ENCODE peak calls at places on chromosomes 6 and 20, in eight cellular contexts. W is thoracic aorta; G is GM23338; V is CD4-positive, CD25-positive, alpha-beta regulatory T cell; F is body of pancreas; J is lower leg skin; K is tibial nerve; Z is dorsolateral prefrontal cortex. D is an unnamed sample.

GRCh38 chr20:1420066-1420465 is 27.2 kb upstream of the FKBP1A start:
- DNase-seq in W (no peak), G (no peak), V (no peak), F (no peak), J (no peak), K (no peak), Z (no peak), D (no peak)

GRCh38 chr6:26240981-26241770 is 123.8 kb upstream of the BTN3A2 start:
- DNase-seq in W (no peak), G (peak; percentile 65), V (peak; percentile 53), F (no peak), J (no peak), K (no peak), Z (no peak), D (peak; percentile 69)

GRCh38 chr6:147287869-147288271 is 83.7 kb downstream of the STXBP5 start:
- DNase-seq in W (no peak), G (no peak), V (no peak), F (no peak), J (no peak), K (no peak), Z (no peak), D (no peak)

GRCh38 chr6:77650098-77650663 is 2.7 kb upstream of the MEI4 start:
- DNase-seq in W (no peak), G (peak; percentile 96), V (no peak), F (peak; percentile 89), J (no peak), K (no peak), Z (no peak), D (no peak)

GRCh38 chr6:68649669-68650068 is 14.6 kb downstream of the ADGRB3 start:
- DNase-seq in W (no peak), G (peak; percentile 62), V (no peak), F (no peak), J (no peak), K (no peak), Z (peak; percentile 29), D (no peak)

GRCh38 chr20:38083338-38084048 is 49.9 kb downstream of the RPRD1B start:
- DNase-seq in W (no peak), G (no peak), V (no peak), F (no peak), J (no peak), K (no peak), Z (no peak), D (no peak)

GRCh38 chr20:3168079-3168828 is 5.1 kb downstream of the LZTS3 start:
- DNase-seq in W (no peak), G (peak; percentile 91), V (no peak), F (peak; percentile 82), J (no peak), K (no peak), Z (no peak), D (no peak)

GRCh38 chr6:23663652-23664051 is 462.4 kb upstream of the NRSN1 start:
- DNase-seq in W (no peak), G (no peak), V (no peak), F (no peak), J (no peak), K (no peak), Z (no peak), D (no peak)

GRCh38 chr6:141483561-141484061 is 649.1 kb upstream of the GJE1 start:
- DNase-seq in W (no peak), G (no peak), V (peak; percentile 84), F (peak; percentile 37), J (peak; percentile 38), K (no peak), Z (no peak), D (peak; percentile 64)

GRCh38 chr6:107021786-107022185 is 6.2 kb upstream of the MTRES1 start:
- DNase-seq in W (no peak), G (no peak), V (no peak), F (no peak), J (no peak), K (no peak), Z (no peak), D (no peak)

GRCh38 chr20:3603108-3603507 is 60.1 kb downstream of the GFRA4 start:
- DNase-seq in W (no peak), G (no peak), V (no peak), F (no peak), J (no peak), K (no peak), Z (no peak), D (no peak)

GRCh38 chr6:168778201-168778600 is 337.2 kb downstream of the SMOC2 start:
- DNase-seq in W (no peak), G (no peak), V (no peak), F (peak; percentile 54), J (peak; percentile 17), K (peak; percentile 30), Z (no peak), D (no peak)

GRCh38 chr6:121309768-121310473 is 24.4 kb downstream of the TBC1D32 start:
- DNase-seq in W (no peak), G (no peak), V (no peak), F (no peak), J (no peak), K (no peak), Z (no peak), D (no peak)

GRCh38 chr20:58822175-58822574 is 28.5 kb downstream of the GNAS-AS1 start:
- DNase-seq in W (no peak), G (peak; percentile 51), V (no peak), F (no peak), J (no peak), K (no peak), Z (no peak), D (no peak)

GRCh38 chr6:53628354-53629119 is 37.0 kb downstream of the KLHL31 start:
- DNase-seq in W (no peak), G (no peak), V (no peak), F (no peak), J (no peak), K (no peak), Z (no peak), D (no peak)

GRCh38 chr6:2909718-2910117 is 6.6 kb upstream of the SERPINB9 start:
- DNase-seq in W (no peak), G (no peak), V (no peak), F (no peak), J (no peak), K (no peak), Z (no peak), D (no peak)

GRCh38 chr6:153001767-153002612 is 519 bp downstream of the MTRF1L start:
- DNase-seq in W (no peak), G (peak; percentile 42), V (peak; percentile 4), F (no peak), J (no peak), K (no peak), Z (no peak), D (peak; percentile 38)

GRCh38 chr6:34273242-34273805 is 24.5 kb upstream of the SMIM29 start:
- DNase-seq in W (no peak), G (no peak), V (no peak), F (peak; percentile 76), J (peak; percentile 21), K (no peak), Z (no peak), D (no peak)

DNA sequence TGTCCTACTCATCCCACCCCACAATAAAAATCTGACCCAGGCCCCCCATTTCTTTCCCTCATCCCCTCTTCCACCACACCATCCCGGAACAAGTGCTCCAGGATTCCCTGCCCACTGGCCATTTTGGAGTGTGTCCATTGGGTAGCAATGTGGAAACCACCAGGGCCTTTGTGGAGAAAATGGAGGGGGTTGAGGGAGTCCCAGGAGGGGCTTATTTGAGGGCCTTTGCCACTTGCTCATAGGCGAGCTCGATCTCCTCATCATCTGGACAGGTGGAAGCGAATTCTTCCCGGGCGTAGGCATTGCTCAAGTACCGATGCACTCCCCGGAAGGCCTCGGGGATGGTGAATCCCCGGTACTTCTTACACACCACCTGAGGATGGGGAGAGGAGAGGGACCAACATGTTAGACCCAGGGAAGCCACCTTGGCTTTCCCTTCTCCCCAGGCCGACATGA is 1.6 kb upstream of the DDAH2 start:
- DNase-seq in W (no peak), G (no peak), V (no peak), F (no peak), J (no peak), K (no peak), Z (no peak), D (no peak)
- H3K4me3 ChIP-seq in W (peak overlapping the region; percentile 99), G (peak overlapping the region; percentile 99), V (no peak overlapping the region), F (no peak overlapping the region), J (no peak overlapping the region), K (no peak overlapping the region), Z (peak overlapping the region; percentile 77), D (no peak overlapping the region)

DNA sequence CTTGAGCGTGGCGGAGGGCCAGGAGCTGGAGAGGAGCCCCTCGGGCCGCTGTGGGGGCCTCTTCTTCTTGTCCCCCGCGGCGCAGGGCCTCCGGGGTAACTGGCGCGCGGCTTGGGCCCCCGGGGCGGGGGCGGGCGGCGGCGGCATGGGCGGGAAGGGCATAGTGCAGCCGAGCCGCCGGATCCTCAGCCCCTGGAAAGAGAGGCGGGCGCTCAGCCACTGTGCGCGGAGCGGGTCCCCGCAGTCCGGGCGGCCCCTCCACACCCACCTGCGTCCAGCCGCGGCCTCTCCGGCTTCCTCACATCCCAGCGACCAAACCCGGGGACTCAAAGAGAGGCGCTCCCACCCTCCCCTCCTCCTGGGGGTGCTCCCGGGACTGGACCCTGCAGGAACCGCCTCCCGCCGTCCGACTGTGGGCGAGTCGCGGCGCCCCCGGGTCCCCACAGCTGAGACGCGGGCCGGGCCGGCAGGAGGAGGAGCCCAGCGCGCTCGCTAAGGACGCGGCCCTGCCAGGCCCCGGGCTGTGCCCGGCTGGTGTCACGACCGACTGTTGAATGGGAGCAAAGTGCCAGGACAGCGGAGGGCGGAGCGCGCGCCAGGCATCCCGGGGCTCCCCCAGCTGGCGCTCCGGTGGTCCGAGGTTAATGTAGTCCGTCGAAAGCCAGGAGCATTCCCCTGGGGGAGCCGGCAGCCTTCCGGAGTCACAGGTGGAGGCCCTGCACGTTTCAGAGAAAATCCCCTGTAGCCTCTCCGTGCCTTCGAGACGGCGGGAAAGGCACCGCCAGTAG is at the start of gene PRR18:
- DNase-seq in W (no peak), G (peak; percentile 60), V (no peak), F (peak; percentile 14), J (no peak), K (no peak), Z (peak; percentile 81), D (peak; percentile 59)
- H3K4me3 ChIP-seq in W (peak within 1 kb of the TSS; percentile 75), G (peak within 1 kb of the TSS; percentile 73), V (no peak within 1 kb of the TSS), F (peak within 1 kb of the TSS; percentile 25), J (peak within 1 kb of the TSS; percentile 4), K (peak within 1 kb of the TSS; percentile 19), Z (peak within 1 kb of the TSS; percentile 63), D (peak within 1 kb of the TSS; percentile 68)

DNA sequence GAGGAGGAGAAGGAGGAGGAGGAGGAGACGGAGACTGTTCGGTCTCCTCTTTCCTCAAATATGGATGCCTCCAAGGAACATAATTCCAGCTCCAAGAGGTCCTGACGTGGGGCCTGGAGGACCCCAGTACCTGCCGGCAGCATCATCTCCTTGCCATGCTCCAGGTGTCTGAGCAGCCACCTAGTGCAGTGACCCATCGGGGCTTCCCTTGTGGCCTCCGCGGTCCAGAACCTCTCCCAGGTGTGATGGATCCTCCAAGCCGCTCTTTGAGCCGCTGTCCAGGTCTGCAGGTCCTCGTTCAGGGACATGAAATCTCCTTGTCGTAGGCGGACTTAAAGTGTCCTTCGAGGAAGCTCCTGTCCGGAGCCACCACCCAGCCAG is 35.8 kb upstream of the HLA-C start:
- DNase-seq in W (no peak), G (no peak), V (no peak), F (no peak), J (no peak), K (no peak), Z (no peak), D (no peak)
- H3K4me3 ChIP-seq in W (peak overlapping the region; percentile 70), G (peak overlapping the region; percentile 64), V (no peak overlapping the region), F (no peak overlapping the region), J (no peak overlapping the region), K (no peak overlapping the region), Z (no peak overlapping the region), D (no peak overlapping the region)

GRCh38 chr20:34403063-34403827 is 40.2 kb downstream of the ITCH start:
- DNase-seq in W (no peak), G (no peak), V (no peak), F (no peak), J (no peak), K (no peak), Z (no peak), D (no peak)
- H3K4me3 ChIP-seq in W (no peak overlapping the region), G (no peak overlapping the region), V (no peak overlapping the region), F (no peak overlapping the region), J (no peak overlapping the region), K (no peak overlapping the region), Z (no peak overlapping the region), D (no peak overlapping the region)